ENCODE peak calls at places on chromosomes 11 and 22, in six cellular contexts. T, M, X, D, I and E are unnamed samples.

GRCh38 chr11:72625746-72626636 is 48.2 kb downstream of the PDE2A start:
- DNase-seq in T (no peak), M (no peak), X (no peak), D (peak), I (peak), E (no peak)

GRCh38 chr11:1890856-1891830 is 552 bp downstream of the PRR33 start:
- DNase-seq in T (no peak), M (no peak), X (no peak), D (no peak), I (no peak), E (no peak)

GRCh38 chr11:96207459-96208449 is 135.2 kb downstream of the MAML2 start:
- DNase-seq in T (no peak), M (no peak), X (no peak), D (no peak), I (no peak), E (no peak)

GRCh38 chr11:65415499-65416340 is 6.9 kb upstream of the NEAT1 start:
- DNase-seq in T (no peak), M (no peak), X (no peak), D (no peak), I (no peak), E (no peak)

GRCh38 chr11:6395470-6396060 is 5.3 kb downstream of the SMPD1 start:
- DNase-seq in T (no peak), M (no peak), X (no peak), D (no peak), I (no peak), E (no peak)

GRCh38 chr11:22807855-22808558 is 21.6 kb downstream of the SVIP start:
- DNase-seq in T (no peak), M (peak), X (no peak), D (no peak), I (no peak), E (no peak)

GRCh38 chr11:116823031-116823843 is at the start of gene APOA4:
- DNase-seq in T (no peak), M (no peak), X (no peak), D (peak), I (no peak), E (no peak)

GRCh38 chr11:63492441-63492840 is 1.5 kb upstream of the PLAAT5 start:
- DNase-seq in T (no peak), M (no peak), X (no peak), D (no peak), I (no peak), E (no peak)

GRCh38 chr22:49555526-49555925 is 272.1 kb downstream of the BRD1 start:
- DNase-seq in T (no peak), M (no peak), X (no peak), D (no peak), I (no peak), E (no peak)

GRCh38 chr11:6377902-6378694 is 12.2 kb upstream of the SMPD1 start:
- DNase-seq in T (no peak), M (no peak), X (no peak), D (no peak), I (no peak), E (no peak)

GRCh38 chr11:132055296-132055695 is 684.9 kb downstream of the NTM start:
- DNase-seq in T (no peak), M (no peak), X (peak), D (no peak), I (no peak), E (peak)

GRCh38 chr22:38290347-38290746 is 17.5 kb upstream of the TMEM184B start:
- DNase-seq in T (no peak), M (no peak), X (no peak), D (no peak), I (no peak), E (no peak)

GRCh38 chr11:68206211-68206610 is 6.9 kb downstream of the KMT5B start:
- DNase-seq in T (no peak), M (peak), X (peak), D (peak), I (peak), E (no peak)

GRCh38 chr11:26465270-26465669 is 106.8 kb downstream of the MUC15 start:
- DNase-seq in T (no peak), M (no peak), X (no peak), D (no peak), I (no peak), E (no peak)

GRCh38 chr22:31872209-31872608 is 72.1 kb upstream of the YWHAH start:
- DNase-seq in T (no peak), M (no peak), X (no peak), D (no peak), I (no peak), E (no peak)

GRCh38 chr11:103888541-103888951 is 147.9 kb upstream of the DDI1 start:
- DNase-seq in T (no peak), M (no peak), X (no peak), D (no peak), I (no peak), E (no peak)

GRCh38 chr22:46908641-46909107 is 146.2 kb downstream of the TBC1D22A start:
- DNase-seq in T (no peak), M (no peak), X (no peak), D (no peak), I (no peak), E (no peak)

GRCh38 chr11:81278986-81279385 is 1454.7 kb downstream of the FAM181B start:
- DNase-seq in T (no peak), M (no peak), X (no peak), D (no peak), I (no peak), E (no peak)

GRCh38 chr11:86743223-86744118 is 56.9 kb upstream of the PRSS23 start:
- DNase-seq in T (no peak), M (no peak), X (no peak), D (peak), I (peak), E (no peak)

GRCh38 chr11:37505406-37505805 is 907.4 kb upstream of the RAG2 start:
- DNase-seq in T (no peak), M (no peak), X (no peak), D (no peak), I (no peak), E (no peak)

GRCh38 chr11:118290923-118291322 is 13.6 kb upstream of the CD3E start:
- DNase-seq in T (no peak), M (no peak), X (no peak), D (peak), I (no peak), E (no peak)

GRCh38 chr11:32081901-32082300 is 9.0 kb upstream of the RCN1 start:
- DNase-seq in T (no peak), M (no peak), X (no peak), D (no peak), I (no peak), E (no peak)

GRCh38 chr22:31583861-31584485 is 78.0 kb downstream of the PISD start:
- DNase-seq in T (no peak), M (no peak), X (no peak), D (no peak), I (peak), E (no peak)